ENCODE peak calls at places on chromosome 3, in seven cellular contexts. Q, I, T, W, Z, R and L are unnamed samples.

GRCh38 chr3:132659000-132659369 is 624 bp downstream of the ACAD11 start:
- DNase-seq in Q (no peak), I (no peak), T (no peak), W (no peak), Z (no peak), R (no peak), L (no peak)

GRCh38 chr3:123096701-123097100 is 29.9 kb downstream of the PDIA5 start:
- DNase-seq in Q (no peak), I (peak), T (peak), W (no peak), Z (no peak), R (no peak), L (peak)

GRCh38 chr3:115187149-115187757 is 40.2 kb upstream of the ZBTB20 start:
- DNase-seq in Q (no peak), I (no peak), T (no peak), W (no peak), Z (no peak), R (no peak), L (no peak)

GRCh38 chr3:62255758-62256157 is 117.6 kb downstream of the FEZF2 start:
- DNase-seq in Q (no peak), I (no peak), T (no peak), W (no peak), Z (no peak), R (no peak), L (no peak)

GRCh38 chr3:129756871-129757270 is 136.6 kb downstream of the TMCC1 start:
- DNase-seq in Q (no peak), I (no peak), T (peak), W (no peak), Z (no peak), R (no peak), L (no peak)

GRCh38 chr3:55880357-55880756 is 393.3 kb upstream of the WNT5A start:
- DNase-seq in Q (no peak), I (no peak), T (no peak), W (no peak), Z (no peak), R (no peak), L (no peak)

GRCh38 chr3:100053929-100054620 is 60.2 kb downstream of the FILIP1L start:
- DNase-seq in Q (no peak), I (no peak), T (no peak), W (no peak), Z (no peak), R (no peak), L (no peak)

GRCh38 chr3:52253314-52254260 is 8.0 kb downstream of the PPM1M start:
- DNase-seq in Q (peak), I (peak), T (no peak), W (no peak), Z (no peak), R (no peak), L (peak)

GRCh38 chr3:182979719-182980191 is 583 bp downstream of the DCUN1D1 start:
- DNase-seq in Q (peak), I (no peak), T (no peak), W (peak), Z (peak), R (peak), L (peak)

GRCh38 chr3:11010406-11011165 is 18.0 kb downstream of the SLC6A1 start:
- DNase-seq in Q (no peak), I (no peak), T (no peak), W (no peak), Z (no peak), R (no peak), L (no peak)

GRCh38 chr3:8596706-8597514 is 47.7 kb downstream of the SSUH2 start:
- DNase-seq in Q (no peak), I (no peak), T (no peak), W (no peak), Z (no peak), R (no peak), L (no peak)

GRCh38 chr3:159989973-159990846 is 1.6 kb downstream of the IL12A start:
- DNase-seq in Q (no peak), I (no peak), T (no peak), W (no peak), Z (no peak), R (no peak), L (no peak)

GRCh38 chr3:53808496-53808895 is 37.7 kb downstream of the CHDH start:
- DNase-seq in Q (no peak), I (no peak), T (no peak), W (no peak), Z (no peak), R (no peak), L (peak)

GRCh38 chr3:184591789-184592188 is 30.2 kb downstream of the EPHB3 start:
- DNase-seq in Q (no peak), I (no peak), T (no peak), W (no peak), Z (no peak), R (peak), L (no peak)

GRCh38 chr3:63877737-63878393 is 14.2 kb downstream of the ATXN7 start:
- DNase-seq in Q (no peak), I (no peak), T (peak), W (no peak), Z (no peak), R (no peak), L (no peak)

GRCh38 chr3:178568152-178568753 is 32.0 kb downstream of the KCNMB2 start:
- DNase-seq in Q (no peak), I (no peak), T (no peak), W (no peak), Z (no peak), R (no peak), L (no peak)

GRCh38 chr3:141240290-141241247 is 8.9 kb downstream of the PXYLP1 start:
- DNase-seq in Q (no peak), I (no peak), T (peak), W (no peak), Z (no peak), R (no peak), L (no peak)

GRCh38 chr3:58163234-58163633 is 47.5 kb downstream of the DNASE1L3 start:
- DNase-seq in Q (no peak), I (no peak), T (no peak), W (no peak), Z (no peak), R (no peak), L (no peak)

GRCh38 chr3:151568095-151568685 is 107.3 kb upstream of the IGSF10 start:
- DNase-seq in Q (no peak), I (no peak), T (peak), W (no peak), Z (no peak), R (no peak), L (no peak)

GRCh38 chr3:99760602-99761001 is 57.1 kb upstream of the CMSS1 start:
- DNase-seq in Q (no peak), I (no peak), T (peak), W (no peak), Z (no peak), R (no peak), L (no peak)